ENCODE peak calls at places on chromosome 11, in six cellular contexts. F, R, I, W, P and K are unnamed samples.
A peak's percentile ranks its signal among the peaks of the same experiment; 100 is the strongest.

GRCh38 chr11:90344546-90344945 is 121.7 kb upstream of the CHORDC1 start:
- DNase-seq in I (no peak), F (no peak), P (no peak), R (no peak), W (no peak), K (no peak)

GRCh38 chr11:112260490-112260889 is at the start of gene PLET1:
- DNase-seq in R (no peak), F (no peak), W (no peak), P (no peak), I (no peak), K (no peak)

GRCh38 chr11:111606986-111607385 is 4.7 kb downstream of the SIK2 start:
- DNase-seq in I (peak; percentile 58), P (no peak), R (no peak), F (no peak), W (no peak), K (no peak)

GRCh38 chr11:2797181-2797711 is 88.3 kb downstream of the CDKN1C start:
- DNase-seq in W (no peak), I (no peak), F (no peak), R (peak; percentile 5), P (peak; percentile 64), K (no peak)

GRCh38 chr11:67369801-67370284 is 3.6 kb downstream of the CLCF1 start:
- DNase-seq in R (no peak), W (peak; percentile 88), I (no peak), P (no peak), F (no peak), K (no peak)

GRCh38 chr11:2951235-2952110 is 22.3 kb upstream of the PHLDA2 start:
- DNase-seq in W (peak; percentile 93), I (peak; percentile 52), R (no peak), P (no peak), F (no peak), K (no peak)

GRCh38 chr11:21564813-21565212 is 628.1 kb upstream of the ANO5 start:
- DNase-seq in F (no peak), R (no peak), P (no peak), I (no peak), W (no peak), K (peak; percentile 24)

GRCh38 chr11:75472081-75472732 is 39.2 kb upstream of the KLHL35 start:
- DNase-seq in P (peak; percentile 29), I (no peak), R (no peak), W (no peak), F (no peak), K (no peak)

GRCh38 chr11:62889484-62890437 is 9.1 kb downstream of the SLC3A2 start:
- DNase-seq in W (peak; percentile 68), F (peak; percentile 17), P (no peak), I (peak; percentile 47), R (peak; percentile 67), K (peak; percentile 66)

GRCh38 chr11:125378083-125378482 is 118.0 kb downstream of the FEZ1 start:
- DNase-seq in R (no peak), W (no peak), I (no peak), F (no peak), P (no peak), K (no peak)

GRCh38 chr11:59053387-59053786 is 32.7 kb upstream of the GLYATL1B start:
- DNase-seq in P (peak; percentile 72), R (peak; percentile 74), I (peak; percentile 70), F (peak; percentile 55), W (peak; percentile 61), K (peak; percentile 75)

GRCh38 chr11:16126361-16126760 is 230.0 kb downstream of the SOX6 start:
- DNase-seq in F (no peak), R (no peak), W (no peak), I (peak; percentile 56), P (no peak), K (no peak)

GRCh38 chr11:61345170-61345610 is 12.2 kb downstream of the TKFC start:
- DNase-seq in I (no peak), R (no peak), W (no peak), F (peak; percentile 82), P (no peak), K (no peak)

GRCh38 chr11:69335461-69336386 is 41.8 kb downstream of the MYEOV start:
- DNase-seq in R (no peak), F (no peak), P (no peak), I (no peak), W (no peak), K (peak; percentile 13)

GRCh38 chr11:35721576-35722341 is 59.2 kb downstream of the TRIM44 start:
- DNase-seq in W (no peak), P (no peak), F (no peak), R (no peak), I (no peak), K (no peak)

GRCh38 chr11:56799691-56800090 is 51.2 kb upstream of the OR9G4 start:
- DNase-seq in I (no peak), F (no peak), P (no peak), R (no peak), W (no peak), K (no peak)

GRCh38 chr11:130549393-130549999 is 101.1 kb downstream of the ADAMTS15 start:
- DNase-seq in I (no peak), W (no peak), F (no peak), R (no peak), P (no peak), K (no peak)

GRCh38 chr11:100719809-100720221 is 32.7 kb downstream of the ARHGAP42 start:
- DNase-seq in F (peak; percentile 71), W (peak; percentile 87), P (no peak), R (peak; percentile 39), I (peak; percentile 92), K (peak; percentile 28)

GRCh38 chr11:12318791-12319733 is 58.3 kb upstream of the PARVA start:
- DNase-seq in P (no peak), R (no peak), F (peak; percentile 80), W (peak; percentile 78), I (peak; percentile 58), K (no peak)

GRCh38 chr11:68692881-68693483 is 8.6 kb downstream of the GAL start:
- DNase-seq in I (no peak), P (peak; percentile 55), R (no peak), F (no peak), W (no peak), K (no peak)

GRCh38 chr11:10351768-10352641 is 47.1 kb downstream of the ADM start:
- DNase-seq in I (peak; percentile 89), F (peak; percentile 20), P (no peak), W (peak; percentile 97), R (peak; percentile 52), K (peak; percentile 57)

GRCh38 chr11:58030653-58031052 is at the start of gene OR6Q1:
- DNase-seq in W (no peak), P (no peak), F (no peak), I (no peak), R (no peak), K (no peak)

GRCh38 chr11:69986421-69987229 is 91.5 kb upstream of the ANO1 start:
- DNase-seq in W (no peak), R (no peak), F (peak; percentile 54), P (no peak), I (no peak), K (no peak)

GRCh38 chr11:970319-970871 is 44.7 kb downstream of the AP2A2 start:
- DNase-seq in I (no peak), P (no peak), W (no peak), F (no peak), R (no peak), K (no peak)

GRCh38 chr11:25566298-25567200 is 765.4 kb upstream of the ANO3 start:
- DNase-seq in R (no peak), W (peak; percentile 3), F (no peak), P (no peak), I (peak; percentile 66), K (no peak)

GRCh38 chr11:130909650-130910049 is 6.6 kb downstream of the SNX19 start:
- DNase-seq in W (peak; percentile 77), R (no peak), I (peak; percentile 64), F (no peak), P (no peak), K (no peak)

GRCh38 chr11:77412814-77413213 is 61.1 kb downstream of the PAK1 start:
- DNase-seq in F (no peak), W (no peak), P (no peak), R (no peak), I (no peak), K (no peak)

GRCh38 chr11:770642-771616 is 6.4 kb downstream of the GATD1 start:
- DNase-seq in I (no peak), F (no peak), P (peak; percentile 82), W (no peak), R (no peak), K (no peak)

GRCh38 chr11:47987781-47988180 is 7.4 kb downstream of the PTPRJ start:
- DNase-seq in F (no peak), W (no peak), I (no peak), R (peak; percentile 63), P (no peak), K (peak; percentile 69)
- H3K4me1 ChIP-seq in F (no peaks in the 10 kb centered on the region), W (peaks cover 18% of the 10 kb centered on the region), I (peaks cover 42% of the 10 kb centered on the region), R (peaks cover 25% of the 10 kb centered on the region), P (peaks cover 20% of the 10 kb centered on the region), K (peaks cover 41% of the 10 kb centered on the region)

GRCh38 chr11:117217685-117218084 is 14.2 kb downstream of the PCSK7 start:
- DNase-seq in R (no peak), P (no peak), W (no peak), F (no peak), I (no peak), K (no peak)
- H3K4me3 ChIP-seq in R (no peak overlapping the region), P (no peak overlapping the region), W (no peak overlapping the region), F (no peak overlapping the region), I (no peak overlapping the region), K (no peak overlapping the region)

DNA sequence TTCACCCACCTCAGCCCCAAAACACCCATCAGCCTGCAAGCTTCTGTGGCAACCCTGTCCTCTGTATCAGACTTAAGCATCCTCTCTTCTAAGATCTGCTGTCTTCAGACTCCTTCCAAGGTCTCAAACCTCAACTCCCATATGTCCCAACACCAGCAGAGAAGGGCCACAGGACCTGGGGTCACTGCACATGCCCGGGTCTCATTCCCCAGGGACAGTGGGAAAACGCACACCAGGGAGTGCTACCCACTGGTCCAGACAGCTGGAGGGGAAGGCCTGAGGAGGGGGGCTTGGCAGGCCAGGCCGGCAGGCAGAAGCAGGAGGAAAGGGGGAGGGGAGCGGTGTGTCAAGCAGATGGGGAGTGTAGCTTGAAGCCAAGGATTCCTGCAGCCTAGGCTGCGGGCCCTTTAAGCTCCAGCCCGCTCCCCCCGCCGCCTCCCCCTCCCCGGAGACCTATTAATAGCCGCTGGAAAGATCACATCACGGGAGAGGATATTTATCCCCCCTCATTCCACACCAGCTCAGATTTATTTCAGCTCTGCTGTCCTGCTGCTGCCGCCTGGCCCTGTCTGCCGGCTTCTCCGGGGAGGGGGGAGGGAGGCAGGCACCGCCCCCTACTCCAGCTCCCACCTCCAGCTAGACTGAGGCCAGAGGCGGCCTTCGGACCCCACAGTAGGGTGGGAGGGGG is 16.7 kb downstream of the BCL9L start:
- DNase-seq in W (peak; percentile 96), I (peak; percentile 95), P (peak; percentile 79), F (peak; percentile 96), R (peak; percentile 71), K (peak; percentile 66)
- H3K4me1 ChIP-seq in W (peaks cover 65% of the 10 kb centered on the region), I (peaks cover 60% of the 10 kb centered on the region), P (peaks cover 39% of the 10 kb centered on the region), F (peaks cover 51% of the 10 kb centered on the region), R (peaks cover 44% of the 10 kb centered on the region), K (peaks cover 39% of the 10 kb centered on the region)

GRCh38 chr11:96309001-96309642 is 33.9 kb downstream of the MAML2 start:
- DNase-seq in F (no peak), R (no peak), W (no peak), I (peak; percentile 82), P (no peak), K (no peak)

GRCh38 chr11:96306933-96307747 is 35.9 kb downstream of the MAML2 start:
- DNase-seq in P (no peak), W (peak; percentile 100), F (peak; percentile 77), I (peak; percentile 99), R (peak; percentile 90), K (peak; percentile 94)

GRCh38 chr11:96303980-96304379 is 39.0 kb downstream of the MAML2 start:
- DNase-seq in I (no peak), P (no peak), F (no peak), W (no peak), R (no peak), K (no peak)

GRCh38 chr11:96307748-96308133 is 35.3 kb downstream of the MAML2 start:
- DNase-seq in F (peak; percentile 13), W (peak; percentile 92), R (no peak), P (no peak), I (peak; percentile 90), K (peak; percentile 75)

GRCh38 chr11:96306600-96306932 is 36.4 kb downstream of the MAML2 start:
- DNase-seq in I (no peak), W (no peak), F (no peak), R (no peak), P (no peak), K (no peak)
- H3K4me3 ChIP-seq in I (peak overlapping the region; percentile 13), W (peak overlapping the region; percentile 73), F (peak overlapping the region; percentile 52), R (no peak overlapping the region), P (no peak overlapping the region), K (no peak overlapping the region)